ENCODE peak calls at places on chromosomes 2 and 18, in ten cellular contexts. F is chondrocyte, Z is RWPE1, P is astrocyte of the spinal cord, K is endothelial cell, M is HFFc6, Y is adrenal gland, L is pancreas, H is AG04449, O is right atrium auricular region. J is an unnamed sample.
A peak's percentile ranks its signal among the peaks of the same experiment; 100 is the strongest.

GRCh38 chr2:107263596-107264090 is 377.7 kb upstream of the ST6GAL2 start:
- DNase-seq in K (no peak), P (no peak), L (no peak), Y (no peak), Z (no peak), H (no peak), O (no peak), F (no peak), M (no peak), J (no peak)

GRCh38 chr18:80250740-80251364 is 3.5 kb upstream of the PARD6G start:
- DNase-seq in M (no peak), O (peak; percentile 30), L (no peak), Z (no peak), K (no peak), H (no peak), F (no peak), Y (no peak), P (no peak), J (no peak)

GRCh38 chr2:128411431-128411830 is 92.8 kb upstream of the HS6ST1 start:
- DNase-seq in M (no peak), P (no peak), H (no peak), Z (no peak), K (no peak), L (no peak), F (peak; percentile 73), Y (peak; percentile 9), O (peak; percentile 53), J (no peak)

GRCh38 chr2:65057391-65058052 is 1.3 kb downstream of the CEP68 start:
- DNase-seq in O (no peak), F (no peak), Y (no peak), Z (no peak), L (no peak), H (no peak), P (peak; percentile 50), M (no peak), K (no peak), J (no peak)

GRCh38 chr2:11342561-11343343 is 1.7 kb downstream of the ROCK2 start:
- DNase-seq in Y (no peak), K (no peak), L (no peak), M (peak; percentile 81), H (no peak), Z (peak; percentile 38), P (peak; percentile 81), O (no peak), F (no peak), J (no peak)

GRCh38 chr18:68152770-68153169 is 562.1 kb downstream of the TMX3 start:
- DNase-seq in H (no peak), K (no peak), O (no peak), F (peak; percentile 39), Y (no peak), M (no peak), P (no peak), Z (no peak), L (no peak), J (no peak)

GRCh38 chr2:97701851-97702465 is 11.4 kb upstream of the ZAP70 start:
- DNase-seq in Y (no peak), P (peak; percentile 20), O (peak; percentile 32), M (no peak), K (no peak), H (no peak), F (no peak), Z (no peak), L (no peak), J (no peak)

GRCh38 chr18:62372156-62372555 is 47.0 kb downstream of the TNFRSF11A start:
- DNase-seq in Y (no peak), O (no peak), H (no peak), P (no peak), Z (no peak), K (no peak), M (no peak), L (no peak), F (no peak), J (no peak)

GRCh38 chr2:20374919-20375318 is 24.3 kb upstream of the PUM2 start:
- DNase-seq in O (no peak), L (no peak), M (no peak), Z (no peak), F (no peak), Y (no peak), P (no peak), H (no peak), K (no peak), J (no peak)

GRCh38 chr2:155866477-155866876 is 466.0 kb downstream of the NR4A2 start:
- DNase-seq in P (no peak), H (no peak), K (no peak), Y (no peak), L (no peak), Z (no peak), F (no peak), M (no peak), O (no peak), J (no peak)

GRCh38 chr2:67256892-67257291 is 140.2 kb upstream of the ETAA1 start:
- DNase-seq in Y (no peak), H (peak; percentile 91), Z (no peak), P (peak; percentile 73), F (no peak), O (no peak), M (peak; percentile 65), L (no peak), K (no peak), J (no peak)

GRCh38 chr2:203532957-203533695 is 2.0 kb downstream of the RAPH1 start:
- DNase-seq in Z (peak; percentile 22), M (no peak), P (peak; percentile 62), K (peak; percentile 5), Y (no peak), H (no peak), L (no peak), F (no peak), O (no peak), J (no peak)

GRCh38 chr2:143254108-143254507 is 124.9 kb downstream of the ARHGAP15 start:
- DNase-seq in L (no peak), H (no peak), M (no peak), O (no peak), F (no peak), Z (no peak), K (no peak), Y (no peak), P (no peak), J (no peak)

GRCh38 chr18:45167109-45167551 is 448.1 kb upstream of the SLC14A2 start:
- DNase-seq in O (no peak), L (no peak), Y (no peak), K (no peak), H (no peak), M (peak; percentile 76), Z (no peak), F (no peak), P (peak; percentile 62), J (no peak)

GRCh38 chr2:40512246-40512645 is 60.4 kb upstream of the SLC8A1 start:
- DNase-seq in H (no peak), O (peak; percentile 59), K (no peak), Z (no peak), L (no peak), P (no peak), F (no peak), Y (no peak), M (no peak), J (no peak)

GRCh38 chr2:215727507-215728503 is 285.5 kb downstream of the MREG start:
- DNase-seq in Y (no peak), Z (no peak), K (no peak), O (no peak), L (no peak), H (no peak), F (no peak), P (no peak), M (peak; percentile 64), J (no peak)

DNA sequence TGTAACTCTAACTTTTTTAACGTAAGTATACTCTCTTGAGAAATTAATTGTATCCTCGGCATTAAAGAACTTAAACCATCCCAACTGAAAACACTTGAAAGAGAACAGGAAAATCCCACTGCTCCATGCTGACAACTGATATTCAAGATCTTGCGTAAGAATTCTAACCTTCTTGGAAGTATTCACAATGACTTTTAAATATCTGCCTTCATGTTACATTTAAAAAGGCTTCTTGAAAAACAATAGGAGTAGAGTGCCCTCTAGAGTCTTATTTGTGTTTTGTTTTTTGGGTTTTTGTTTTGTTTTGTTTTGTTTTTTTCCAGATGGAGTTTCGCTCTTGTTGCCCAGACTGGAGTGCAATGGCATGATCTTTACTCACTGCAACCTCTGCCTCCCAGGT is 65.4 kb upstream of the DNAJC10 start:
- DNase-seq in K (no peak), P (peak; percentile 71), F (no peak), O (no peak), L (no peak), Z (peak; percentile 33), H (peak; percentile 34), M (peak; percentile 60), Y (no peak), J (no peak)
- TF ChIP-seq CTCF in K (peak; percentile 78), P (peak; percentile 25), F (peak; percentile 89), O (peak; percentile 70), L (peak; percentile 37), Z (peak; percentile 40), H (no peak), M (peak; percentile 85), Y (peak; percentile 63), J (no peak)

GRCh38 chr2:111706481-111707001 is 177.5 kb downstream of the ANAPC1 start:
- DNase-seq in Y (no peak), Z (no peak), K (no peak), H (no peak), L (no peak), M (no peak), P (no peak), F (no peak), O (no peak), J (no peak)
- TF ChIP-seq CTCF in Y (no peak), Z (no peak), K (no peak), H (no peak), L (no peak), M (no peak), P (no peak), F (no peak), O (no peak), J (no peak)

GRCh38 chr18:24850532-24850931 is 390.1 kb downstream of the HRH4 start:
- DNase-seq in H (no peak), P (no peak), O (no peak), L (no peak), K (no peak), F (no peak), Z (no peak), Y (no peak), M (no peak), J (no peak)
- TF ChIP-seq CTCF in H (no peak), P (no peak), O (no peak), L (no peak), K (no peak), F (no peak), Z (no peak), Y (no peak), M (no peak), J (no peak)

DNA sequence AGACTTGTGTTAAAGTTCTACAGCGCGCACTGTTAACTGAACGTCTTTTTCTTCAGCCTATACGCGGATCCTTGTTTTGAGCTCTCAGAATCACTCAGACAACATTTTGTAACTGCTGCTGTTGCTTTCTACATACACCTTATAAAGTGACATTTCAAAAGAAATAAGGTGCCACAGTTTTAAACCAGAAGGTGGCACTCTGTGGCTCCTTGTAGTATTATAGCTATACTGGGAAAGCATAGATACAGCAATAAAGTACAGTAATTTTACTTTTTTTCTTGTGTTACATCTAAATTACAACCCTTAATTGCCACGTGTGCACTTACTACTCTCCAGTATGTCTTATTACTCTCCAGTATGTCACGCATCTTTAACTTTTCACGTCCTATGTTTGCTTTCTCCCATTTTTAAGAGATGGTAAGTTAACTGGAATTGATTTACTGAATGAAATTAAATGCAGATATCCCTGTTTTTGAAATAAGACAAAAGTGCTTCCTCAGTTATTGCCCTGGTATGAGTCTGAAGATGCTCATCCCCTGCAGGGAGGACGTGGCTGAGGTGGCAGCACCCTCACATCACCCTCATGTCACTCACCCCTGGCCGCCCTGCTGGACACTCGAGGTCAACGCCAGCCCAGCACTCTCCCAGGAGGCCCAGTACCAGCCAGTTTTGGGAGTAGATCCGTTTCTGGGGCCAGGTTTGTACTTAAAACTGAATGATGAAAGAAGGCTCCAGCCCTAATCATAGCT is 37.8 kb downstream of the GORASP2 start:
- DNase-seq in Y (no peak), P (no peak), O (no peak), L (no peak), Z (no peak), M (no peak), K (peak; percentile 31), H (no peak), F (no peak), J (no peak)
- TF ChIP-seq CTCF in Y (no peak), P (peak; percentile 20), O (peak; percentile 14), L (no peak), Z (no peak), M (peak; percentile 51), K (peak; percentile 44), H (peak; percentile 18), F (peak; percentile 64), J (no peak)

J was measured in ovary.